ENCODE peak calls at places on chromosomes 13 and 19, in eight cellular contexts. T is thoracic aorta, C is WERI-Rb-1, D is heart left ventricle, E is lower lobe of right lung, Y is heart right ventricle, A is ovary, U is pancreas. L is an unnamed sample.

GRCh38 chr13:50598338-50598737 is 245.2 kb downstream of the DLEU7 start:
- DNase-seq in T (no peak), C (peak; percentile 17), D (no peak), E (no peak), Y (no peak), A (no peak), U (no peak), L (no peak)

GRCh38 chr19:8561071-8561764 is 16.0 kb downstream of the MYO1F start:
- DNase-seq in T (no peak), C (no peak), D (no peak), E (no peak), Y (no peak), A (no peak), U (no peak), L (no peak)

GRCh38 chr19:2503521-2504109 is 27.7 kb downstream of the GADD45B start:
- DNase-seq in T (no peak), C (no peak), D (no peak), E (peak; percentile 48), Y (no peak), A (no peak), U (no peak), L (no peak)

GRCh38 chr19:58394821-58395219 is 636 bp upstream of the RNF225 start:
- DNase-seq in T (no peak), C (no peak), D (no peak), E (no peak), Y (no peak), A (no peak), U (no peak), L (no peak)

GRCh38 chr19:45115809-45116615 is 23.0 kb downstream of the PPP1R37 start:
- DNase-seq in T (no peak), C (no peak), D (no peak), E (no peak), Y (no peak), A (no peak), U (no peak), L (peak; percentile 85)

GRCh38 chr19:3606690-3607289 is at the start of gene TBXA2R:
- DNase-seq in T (peak; percentile 52), C (peak; percentile 90), D (peak; percentile 75), E (peak; percentile 75), Y (peak; percentile 77), A (peak; percentile 85), U (no peak), L (no peak)

GRCh38 chr19:34962281-34962944 is 1.6 kb downstream of the ZNF792 start:
- DNase-seq in T (no peak), C (no peak), D (peak; percentile 35), E (no peak), Y (peak; percentile 40), A (no peak), U (no peak), L (no peak)

GRCh38 chr19:15025237-15025636 is 24.0 kb upstream of the CASP14 start:
- DNase-seq in T (no peak), C (no peak), D (no peak), E (no peak), Y (no peak), A (no peak), U (peak; percentile 18), L (no peak)

GRCh38 chr13:79936368-79937136 is 404.4 kb downstream of the SPRY2 start:
- DNase-seq in T (peak; percentile 53), C (no peak), D (peak; percentile 36), E (no peak), Y (peak; percentile 44), A (no peak), U (peak; percentile 39), L (no peak)

GRCh38 chr13:66994097-66994496 is 236.0 kb downstream of the PCDH9 start:
- DNase-seq in T (peak; percentile 24), C (peak; percentile 68), D (peak; percentile 68), E (peak; percentile 73), Y (peak; percentile 75), A (no peak), U (peak; percentile 57), L (peak; percentile 19)

GRCh38 chr13:40776681-40777165 is 5.7 kb upstream of the MRPS31 start:
- DNase-seq in T (no peak), C (no peak), D (no peak), E (no peak), Y (no peak), A (no peak), U (no peak), L (no peak)

GRCh38 chr13:101429733-101430132 is 13.4 kb upstream of the NALCN start:
- DNase-seq in T (no peak), C (no peak), D (no peak), E (no peak), Y (no peak), A (no peak), U (no peak), L (no peak)

GRCh38 chr19:47098608-47099007 is 15.0 kb downstream of the ZC3H4 start:
- DNase-seq in T (no peak), C (no peak), D (no peak), E (no peak), Y (no peak), A (no peak), U (no peak), L (no peak)

GRCh38 chr19:49939721-49940481 is 10.6 kb upstream of the NUP62 start:
- DNase-seq in T (no peak), C (no peak), D (no peak), E (peak; percentile 31), Y (no peak), A (no peak), U (no peak), L (no peak)
- H3K36me3 ChIP-seq in T (no peaks in the 10 kb centered on the region), C (no peaks in the 10 kb centered on the region), D (no peaks in the 10 kb centered on the region), E (no peaks in the 10 kb centered on the region), Y (no peaks in the 10 kb centered on the region), A (no peaks in the 10 kb centered on the region), U (no peaks in the 10 kb centered on the region), L (no peaks in the 10 kb centered on the region)

GRCh38 chr19:18507727-18508440 is 14.0 kb downstream of the ELL start:
- DNase-seq in T (no peak), C (no peak), D (peak; percentile 64), E (no peak), Y (peak; percentile 67), A (peak; percentile 47), U (no peak), L (peak; percentile 47)
- TF ChIP-seq CTCF in T (no peak), C (no peak), D (no peak), E (no peak), Y (no peak), A (no peak), U (no peak), L (no peak)

DNA sequence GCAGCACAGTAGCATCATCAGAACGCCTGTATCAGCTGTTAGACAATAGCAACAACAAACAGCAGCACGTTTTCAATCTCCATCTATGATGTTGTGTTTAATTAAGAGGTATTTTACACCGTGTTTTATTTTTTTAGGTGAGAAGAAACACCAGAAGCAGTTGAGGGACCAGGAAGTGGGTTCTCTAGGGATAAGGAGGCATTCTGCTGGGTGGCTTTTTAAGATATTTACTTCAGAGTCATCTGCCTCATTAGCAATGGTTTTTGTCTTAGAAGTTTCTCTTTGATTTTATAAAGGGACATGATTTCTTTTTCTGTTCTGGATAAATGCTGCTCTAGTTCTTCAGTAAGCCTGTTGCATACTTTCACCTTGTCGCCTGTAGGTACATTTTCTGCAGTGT is 8.2 kb downstream of the CKAP2 start:
- DNase-seq in T (no peak), C (no peak), D (no peak), E (no peak), Y (no peak), A (no peak), U (no peak), L (no peak)
- H3K36me3 ChIP-seq in T (peaks cover 9% of the 10 kb centered on the region), C (peaks cover 37% of the 10 kb centered on the region), D (peaks cover 19% of the 10 kb centered on the region), E (peaks cover 62% of the 10 kb centered on the region), Y (no peaks in the 10 kb centered on the region), A (no peaks in the 10 kb centered on the region), U (no peaks in the 10 kb centered on the region), L (peaks cover 12% of the 10 kb centered on the region)

GRCh38 chr19:13241321-13242104 is 91.3 kb downstream of the IER2 start:
- DNase-seq in T (no peak), C (no peak), D (no peak), E (no peak), Y (no peak), A (no peak), U (no peak), L (no peak)
- TF ChIP-seq CTCF in T (no peak), C (peak; percentile 22), D (no peak), E (no peak), Y (no peak), A (no peak), U (no peak), L (no peak)

DNA sequence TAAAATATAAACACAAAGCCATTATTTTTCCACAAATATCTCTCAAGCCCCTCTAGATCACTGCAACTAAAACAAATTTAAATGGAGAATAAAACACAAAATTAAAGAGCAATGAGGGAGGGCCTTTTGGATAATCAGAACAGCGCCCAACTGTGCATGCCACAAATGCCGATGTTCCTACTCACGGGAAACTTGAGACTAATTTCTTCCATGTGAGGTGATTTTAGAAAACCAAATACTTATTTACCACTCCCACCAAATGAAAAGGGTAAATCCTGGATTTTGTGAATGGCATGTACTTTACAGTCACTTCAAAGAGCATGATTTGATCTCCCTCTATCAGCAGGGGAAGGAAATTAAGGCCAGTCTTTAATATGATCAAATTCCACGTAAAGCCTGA is 74.8 kb downstream of the SLC7A1 start:
- DNase-seq in T (no peak), C (no peak), D (no peak), E (no peak), Y (no peak), A (no peak), U (no peak), L (no peak)
- H3K36me3 ChIP-seq in T (peaks cover 38% of the 10 kb centered on the region), C (peaks cover 6% of the 10 kb centered on the region), D (peaks cover 20% of the 10 kb centered on the region), E (peaks cover 53% of the 10 kb centered on the region), Y (no peaks in the 10 kb centered on the region), A (no peaks in the 10 kb centered on the region), U (no peaks in the 10 kb centered on the region), L (no peaks in the 10 kb centered on the region)

GRCh38 chr19:54201980-54202379 is 1.3 kb downstream of the RPS9 start:
- DNase-seq in T (no peak), C (no peak), D (no peak), E (no peak), Y (no peak), A (no peak), U (no peak), L (no peak)
- TF ChIP-seq CTCF in T (no peak), C (no peak), D (no peak), E (no peak), Y (no peak), A (no peak), U (no peak), L (no peak)

GRCh38 chr13:48078251-48078656 is 16.6 kb downstream of the MED4 start:
- DNase-seq in T (no peak), C (no peak), D (no peak), E (no peak), Y (no peak), A (no peak), U (no peak), L (no peak)

GRCh38 chr13:48086272-48086671 is 8.6 kb downstream of the MED4 start:
- DNase-seq in T (no peak), C (no peak), D (no peak), E (no peak), Y (no peak), A (no peak), U (no peak), L (no peak)

GRCh38 chr13:48081739-48082138 is 13.2 kb downstream of the MED4 start:
- DNase-seq in T (no peak), C (no peak), D (no peak), E (no peak), Y (no peak), A (no peak), U (no peak), L (no peak)
- H3K36me3 ChIP-seq in T (peaks cover 50% of the 10 kb centered on the region), C (peaks cover 10% of the 10 kb centered on the region), D (peaks cover 95% of the 10 kb centered on the region), E (peaks cover 99% of the 10 kb centered on the region), Y (peaks cover 6% of the 10 kb centered on the region), A (no peaks in the 10 kb centered on the region), U (peaks cover 7% of the 10 kb centered on the region), L (peaks cover 86% of the 10 kb centered on the region)

GRCh38 chr13:106520205-106521004 is 15.1 kb downstream of the EFNB2 start:
- DNase-seq in T (no peak), C (no peak), D (no peak), E (no peak), Y (no peak), A (no peak), U (no peak), L (no peak)
- TF ChIP-seq CTCF in T (peak; percentile 55), C (peak; percentile 7), D (peak; percentile 53), E (peak; percentile 25), Y (peak; percentile 28), A (no peak), U (no peak), L (no peak)

L was measured in gastrocnemius medialis.